ENCODE peak calls at places on chromosomes 3 and 15, in seven cellular contexts. N is psoas muscle, K is IMR-90, F is tibial nerve, J is neural progenitor cell, X is adrenal gland, I is upper lobe of left lung. C is an unnamed sample. For H3K4me1, the result is how much of the 10 kb centered on the place peaks cover.

GRCh38 chr3:48157950-48158376 is 30.3 kb downstream of the CDC25A start:
- DNase-seq in F (peak), J (peak), I (peak), K (peak), N (peak), X (peak), C (peak)

GRCh38 chr3:67349551-67350174 is 304.7 kb downstream of the SUCLG2 start:
- DNase-seq in K (peak), X (no peak), I (no peak), J (no peak), N (no peak), F (no peak), C (no peak)

GRCh38 chr15:98801234-98801561 is 152.9 kb downstream of the IGF1R start:
- DNase-seq in K (no peak), F (no peak), J (peak), I (no peak), X (no peak), N (no peak), C (no peak)

GRCh38 chr3:4532535-4533112 is 39.5 kb downstream of the ITPR1 start:
- DNase-seq in X (no peak), J (peak), I (no peak), K (no peak), N (no peak), F (no peak), C (no peak)

GRCh38 chr15:98719169-98719515 is 70.8 kb downstream of the IGF1R start:
- DNase-seq in K (no peak), J (no peak), I (no peak), N (no peak), F (no peak), X (no peak), C (no peak)

GRCh38 chr3:73437828-73438227 is 186.9 kb downstream of the PDZRN3 start:
- DNase-seq in X (no peak), I (no peak), N (no peak), F (no peak), J (no peak), K (peak), C (no peak)

GRCh38 chr3:171829841-171830559 is 13.1 kb upstream of the TMEM212 start:
- DNase-seq in J (peak), X (peak), N (peak), F (peak), I (peak), K (peak), C (no peak)

GRCh38 chr3:197549261-197549885 is 6.4 kb downstream of the BDH1 start:
- DNase-seq in K (no peak), X (no peak), N (no peak), J (no peak), I (no peak), F (no peak), C (no peak)

GRCh38 chr15:89184886-89185526 is 36.4 kb downstream of the RLBP1 start:
- DNase-seq in N (no peak), J (no peak), K (no peak), X (no peak), I (no peak), F (no peak), C (no peak)

GRCh38 chr3:13577181-13578121 is 28.5 kb downstream of the FBLN2 start:
- DNase-seq in F (no peak), X (no peak), I (no peak), J (no peak), K (no peak), N (peak), C (no peak)
- H3K4me1 ChIP-seq in F (under half), X (under half), I (under half), J (under half), K (under half), N (under half), C (under half)

GRCh38 chr3:56681963-56682457 is 1.1 kb downstream of the TASOR start:
- DNase-seq in N (no peak), F (no peak), K (no peak), J (peak), X (no peak), I (no peak), C (no peak)
- TF ChIP-seq CTCF in N (no peak), F (no peak), K (no peak), J (no peak), X (no peak), I (no peak), C (no peak)

DNA sequence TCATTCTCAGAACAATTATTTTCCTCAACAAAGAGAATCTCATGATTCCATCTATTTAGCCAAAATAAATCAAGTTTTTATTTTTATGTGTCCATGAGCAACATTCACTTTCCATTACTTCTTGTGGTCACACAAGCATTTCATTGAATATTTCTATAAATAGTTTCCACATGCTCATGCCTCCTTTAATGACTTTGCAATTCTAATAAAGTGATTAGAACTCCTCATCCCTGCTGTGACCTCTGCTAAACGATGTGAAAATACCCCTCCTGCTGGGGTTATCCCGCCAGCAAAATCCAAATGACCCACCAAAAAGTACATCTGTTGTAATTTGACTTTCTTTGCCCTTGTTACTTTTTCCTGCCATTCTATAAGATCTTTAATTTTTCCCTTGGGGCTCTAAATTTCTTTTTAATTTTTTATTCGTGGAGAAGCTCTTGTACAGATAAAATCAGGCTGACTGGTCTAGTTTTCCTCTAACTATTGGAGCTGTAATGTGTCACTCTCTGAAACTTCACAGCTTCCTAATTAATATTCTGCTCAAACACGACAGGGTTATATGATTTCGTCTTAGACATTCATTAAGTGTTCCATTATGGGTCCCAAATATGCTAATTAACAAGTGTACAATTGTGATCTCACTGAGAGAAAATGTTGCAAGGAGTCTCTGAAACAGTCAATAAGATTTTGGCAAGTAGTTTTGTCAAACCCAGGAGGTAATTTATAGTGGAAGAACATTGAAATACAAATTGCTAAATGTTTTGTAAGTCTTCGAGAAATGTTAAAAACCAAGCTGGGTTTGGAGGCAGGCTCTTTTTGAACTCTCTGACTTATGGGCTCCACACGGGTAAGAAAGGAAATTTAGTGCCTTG is 533.1 kb upstream of the NAALADL2 start:
- DNase-seq in N (no peak), I (no peak), K (peak), J (no peak), X (no peak), F (no peak), C (no peak)
- H3K27ac ChIP-seq in N (no peak), I (no peak), K (no peak), J (no peak), X (no peak), F (no peak), C (no peak)

GRCh38 chr3:194686816-194687637 is 1.3 kb downstream of the FAM43A start:
- DNase-seq in J (peak), X (peak), F (peak), N (peak), I (peak), K (peak), C (peak)

GRCh38 chr3:194685050-194685722 is 497 bp upstream of the FAM43A start:
- DNase-seq in X (no peak), F (no peak), N (no peak), I (no peak), K (no peak), J (no peak), C (no peak)

GRCh38 chr3:194685723-194686413 is at the start of gene FAM43A:
- DNase-seq in J (peak), F (peak), K (peak), N (peak), X (peak), I (peak), C (peak)

GRCh38 chr3:194687638-194688206 is 2.0 kb downstream of the FAM43A start:
- DNase-seq in J (peak), K (peak), F (peak), I (peak), N (peak), X (peak), C (peak)

GRCh38 chr3:194686414-194686815 is 732 bp downstream of the FAM43A start:
- DNase-seq in N (no peak), I (no peak), K (no peak), F (no peak), X (no peak), J (no peak), C (no peak)
- H3K4me1 ChIP-seq in N (under half), I (half or more), K (under half), F (under half), X (under half), J (under half), C (under half)

GRCh38 chr3:31590650-31591049 is 57.9 kb downstream of the STT3B start:
- DNase-seq in X (no peak), N (no peak), J (no peak), K (no peak), F (no peak), I (no peak), C (no peak)

GRCh38 chr3:31592764-31593163 is 60.0 kb downstream of the STT3B start:
- DNase-seq in X (no peak), I (no peak), J (no peak), K (no peak), N (no peak), F (no peak), C (no peak)

DNA sequence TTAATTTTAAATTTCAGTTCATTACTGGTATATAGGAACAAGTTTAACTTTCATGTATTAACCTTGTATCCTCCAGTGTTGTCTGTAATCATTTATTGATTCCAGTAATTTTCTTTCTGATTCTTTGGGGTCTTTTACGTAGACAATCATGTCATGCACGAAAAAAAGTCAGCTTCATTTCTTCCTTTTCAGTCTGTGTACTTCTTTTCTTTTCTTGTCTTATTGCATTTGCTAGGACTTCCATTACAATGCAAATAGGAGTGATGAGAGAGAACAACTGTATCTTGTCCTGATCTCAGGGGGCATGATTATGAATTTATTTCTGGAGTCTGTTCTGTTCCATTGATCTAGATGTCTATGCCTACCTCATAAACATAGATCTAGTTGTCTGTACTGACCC is 56.5 kb downstream of the STT3B start:
- DNase-seq in X (no peak), K (no peak), I (no peak), N (no peak), J (no peak), F (no peak), C (no peak)
- TF ChIP-seq CTCF in X (no peak), K (no peak), I (no peak), N (no peak), J (no peak), F (no peak), C (no peak)